ENCODE peak calls at places on chromosomes 16 and 17, in nine cellular contexts. One of them, this sample, is unnamed.

GRCh38 chr17:28471531-28472342 is 1.7 kb upstream of the SLC13A2 start:
- DNase-seq in iris pigment epithelial cell: no peak
- DNase-seq in anterior cingulate cortex: no peak
- DNase-seq in T-cell: no peak
- DNase-seq in psoas muscle: no peak
- DNase-seq in posterior cingulate gyrus: no peak
- DNase-seq in BE2C: no peak
- DNase-seq in endothelial cell: no peak
- DNase-seq in breast epithelium: no peak
- DNase-seq in this sample: no peak

GRCh38 chr17:79393358-79394038 is 217.4 kb downstream of the RBFOX3 start:
- DNase-seq in iris pigment epithelial cell: peak
- DNase-seq in anterior cingulate cortex: peak
- DNase-seq in T-cell: peak
- DNase-seq in psoas muscle: peak
- DNase-seq in posterior cingulate gyrus: peak
- DNase-seq in BE2C: peak
- DNase-seq in endothelial cell: peak
- DNase-seq in breast epithelium: peak
- DNase-seq in this sample: peak

GRCh38 chr17:49130891-49131290 is 1.7 kb upstream of the B4GALNT2 start:
- DNase-seq in iris pigment epithelial cell: peak
- DNase-seq in anterior cingulate cortex: no peak
- DNase-seq in T-cell: no peak
- DNase-seq in psoas muscle: no peak
- DNase-seq in posterior cingulate gyrus: no peak
- DNase-seq in BE2C: no peak
- DNase-seq in endothelial cell: no peak
- DNase-seq in breast epithelium: no peak
- DNase-seq in this sample: no peak

GRCh38 chr17:27296427-27296979 is 2.6 kb downstream of the WSB1 start:
- DNase-seq in iris pigment epithelial cell: peak
- DNase-seq in anterior cingulate cortex: no peak
- DNase-seq in T-cell: no peak
- DNase-seq in psoas muscle: no peak
- DNase-seq in posterior cingulate gyrus: no peak
- DNase-seq in BE2C: no peak
- DNase-seq in endothelial cell: no peak
- DNase-seq in breast epithelium: no peak
- DNase-seq in this sample: no peak

GRCh38 chr16:11586856-11587642 is at the start of gene LITAF:
- DNase-seq in iris pigment epithelial cell: peak
- DNase-seq in anterior cingulate cortex: peak
- DNase-seq in T-cell: peak
- DNase-seq in psoas muscle: peak
- DNase-seq in posterior cingulate gyrus: no peak
- DNase-seq in BE2C: peak
- DNase-seq in endothelial cell: peak
- DNase-seq in breast epithelium: peak
- DNase-seq in this sample: peak

GRCh38 chr17:8846768-8847211 is 20.7 kb downstream of the PIK3R6 start:
- DNase-seq in iris pigment epithelial cell: peak
- DNase-seq in anterior cingulate cortex: no peak
- DNase-seq in T-cell: no peak
- DNase-seq in psoas muscle: no peak
- DNase-seq in posterior cingulate gyrus: no peak
- DNase-seq in BE2C: no peak
- DNase-seq in endothelial cell: no peak
- DNase-seq in breast epithelium: no peak
- DNase-seq in this sample: peak

GRCh38 chr17:76541739-76542450 is 2.1 kb downstream of the PRCD start:
- DNase-seq in iris pigment epithelial cell: no peak
- DNase-seq in anterior cingulate cortex: no peak
- DNase-seq in T-cell: no peak
- DNase-seq in psoas muscle: no peak
- DNase-seq in posterior cingulate gyrus: no peak
- DNase-seq in BE2C: no peak
- DNase-seq in endothelial cell: no peak
- DNase-seq in breast epithelium: no peak
- DNase-seq in this sample: no peak

GRCh38 chr17:6599364-6599763 is 41.1 kb downstream of the KIAA0753 start:
- DNase-seq in iris pigment epithelial cell: peak
- DNase-seq in anterior cingulate cortex: no peak
- DNase-seq in T-cell: no peak
- DNase-seq in psoas muscle: no peak
- DNase-seq in posterior cingulate gyrus: no peak
- DNase-seq in BE2C: no peak
- DNase-seq in endothelial cell: no peak
- DNase-seq in breast epithelium: no peak
- DNase-seq in this sample: peak

GRCh38 chr17:76657505-76658386 is 14.2 kb upstream of the ST6GALNAC1 start:
- DNase-seq in iris pigment epithelial cell: no peak
- DNase-seq in anterior cingulate cortex: no peak
- DNase-seq in T-cell: no peak
- DNase-seq in psoas muscle: no peak
- DNase-seq in posterior cingulate gyrus: no peak
- DNase-seq in BE2C: no peak
- DNase-seq in endothelial cell: no peak
- DNase-seq in breast epithelium: no peak
- DNase-seq in this sample: no peak